ENCODE peak calls at places on chromosomes 5 and 9, in seven cellular contexts. One of them, this sample, is unnamed.

GRCh38 chr5:178288373-178289368 is 56.1 kb upstream of the PHYKPL start:
- DNase-seq in HCEC 1CT: no peak
- DNase-seq in stimulated activated naive B cell treated with anti-CD40 and anti-IgM and Interleukin-4, amounts not matched to agents 10 μg/mL and 1 μg/mL and 100 μg/mL, for 72 hours: no peak
- DNase-seq in posterior cingulate gyrus: peak; percentile 14
- DNase-seq in 8988T: no peak
- DNase-seq in GM23248: peak; percentile 21
- DNase-seq in A172: no peak
- DNase-seq in this sample: no peak

GRCh38 chr9:76687861-76688374 is 76.3 kb upstream of the PCA3 start:
- DNase-seq in posterior cingulate gyrus: no peak
- DNase-seq in 8988T: no peak
- DNase-seq in A172: peak; percentile 82
- DNase-seq in stimulated activated naive B cell treated with anti-CD40 and anti-IgM and Interleukin-4, amounts not matched to agents 10 μg/mL and 1 μg/mL and 100 μg/mL, for 72 hours: no peak
- DNase-seq in GM23248: peak; percentile 95
- DNase-seq in HCEC 1CT: peak; percentile 84
- DNase-seq in this sample: peak; percentile 64

GRCh38 chr5:33212439-33212838 is 228.3 kb upstream of the TARS1 start:
- DNase-seq in posterior cingulate gyrus: no peak
- DNase-seq in stimulated activated naive B cell treated with anti-CD40 and anti-IgM and Interleukin-4, amounts not matched to agents 10 μg/mL and 1 μg/mL and 100 μg/mL, for 72 hours: no peak
- DNase-seq in HCEC 1CT: no peak
- DNase-seq in 8988T: no peak
- DNase-seq in GM23248: no peak
- DNase-seq in A172: no peak
- DNase-seq in this sample: no peak

GRCh38 chr5:14445581-14446290 is 135.9 kb upstream of the OTULINL start:
- DNase-seq in posterior cingulate gyrus: no peak
- DNase-seq in 8988T: no peak
- DNase-seq in stimulated activated naive B cell treated with anti-CD40 and anti-IgM and Interleukin-4, amounts not matched to agents 10 μg/mL and 1 μg/mL and 100 μg/mL, for 72 hours: no peak
- DNase-seq in HCEC 1CT: no peak
- DNase-seq in GM23248: peak; percentile 74
- DNase-seq in A172: peak; percentile 88
- DNase-seq in this sample: no peak

GRCh38 chr9:128203842-128204551 is 818 bp downstream of the DNM1 start:
- DNase-seq in posterior cingulate gyrus: no peak
- DNase-seq in A172: peak; percentile 73
- DNase-seq in HCEC 1CT: no peak
- DNase-seq in GM23248: peak; percentile 71
- DNase-seq in 8988T: peak; percentile 69
- DNase-seq in stimulated activated naive B cell treated with anti-CD40 and anti-IgM and Interleukin-4, amounts not matched to agents 10 μg/mL and 1 μg/mL and 100 μg/mL, for 72 hours: no peak
- DNase-seq in this sample: no peak

GRCh38 chr9:83280790-83281189 is 217.8 kb upstream of the RASEF start:
- DNase-seq in posterior cingulate gyrus: no peak
- DNase-seq in HCEC 1CT: no peak
- DNase-seq in GM23248: no peak
- DNase-seq in stimulated activated naive B cell treated with anti-CD40 and anti-IgM and Interleukin-4, amounts not matched to agents 10 μg/mL and 1 μg/mL and 100 μg/mL, for 72 hours: no peak
- DNase-seq in A172: no peak
- DNase-seq in 8988T: no peak
- DNase-seq in this sample: no peak

GRCh38 chr9:38724749-38725148 is 4.8 kb upstream of the FAM240B start:
- DNase-seq in A172: no peak
- DNase-seq in stimulated activated naive B cell treated with anti-CD40 and anti-IgM and Interleukin-4, amounts not matched to agents 10 μg/mL and 1 μg/mL and 100 μg/mL, for 72 hours: no peak
- DNase-seq in 8988T: no peak
- DNase-seq in GM23248: no peak
- DNase-seq in posterior cingulate gyrus: no peak
- DNase-seq in HCEC 1CT: no peak
- DNase-seq in this sample: no peak

GRCh38 chr5:164057121-164057520 is 551.7 kb downstream of the MAT2B start:
- DNase-seq in 8988T: no peak
- DNase-seq in HCEC 1CT: no peak
- DNase-seq in A172: no peak
- DNase-seq in stimulated activated naive B cell treated with anti-CD40 and anti-IgM and Interleukin-4, amounts not matched to agents 10 μg/mL and 1 μg/mL and 100 μg/mL, for 72 hours: no peak
- DNase-seq in posterior cingulate gyrus: no peak
- DNase-seq in GM23248: no peak
- DNase-seq in this sample: no peak

GRCh38 chr9:103802068-103802467 is 292.0 kb upstream of the SMC2 start:
- DNase-seq in GM23248: no peak
- DNase-seq in posterior cingulate gyrus: no peak
- DNase-seq in stimulated activated naive B cell treated with anti-CD40 and anti-IgM and Interleukin-4, amounts not matched to agents 10 μg/mL and 1 μg/mL and 100 μg/mL, for 72 hours: no peak
- DNase-seq in 8988T: no peak
- DNase-seq in HCEC 1CT: peak; percentile 62
- DNase-seq in A172: no peak
- DNase-seq in this sample: no peak

GRCh38 chr5:160769264-160769663 is 82.7 kb downstream of the ATP10B start:
- DNase-seq in HCEC 1CT: no peak
- DNase-seq in 8988T: no peak
- DNase-seq in GM23248: no peak
- DNase-seq in A172: no peak
- DNase-seq in stimulated activated naive B cell treated with anti-CD40 and anti-IgM and Interleukin-4, amounts not matched to agents 10 μg/mL and 1 μg/mL and 100 μg/mL, for 72 hours: no peak
- DNase-seq in posterior cingulate gyrus: no peak
- DNase-seq in this sample: no peak

GRCh38 chr9:136309101-136309801 is 5.4 kb upstream of the CCDC187 start:
- DNase-seq in GM23248: no peak
- DNase-seq in A172: no peak
- DNase-seq in HCEC 1CT: no peak
- DNase-seq in posterior cingulate gyrus: no peak
- DNase-seq in 8988T: no peak
- DNase-seq in stimulated activated naive B cell treated with anti-CD40 and anti-IgM and Interleukin-4, amounts not matched to agents 10 μg/mL and 1 μg/mL and 100 μg/mL, for 72 hours: peak; percentile 44
- DNase-seq in this sample: no peak

GRCh38 chr5:32760091-32760509 is 49.0 kb downstream of the NPR3 start:
- DNase-seq in 8988T: no peak
- DNase-seq in HCEC 1CT: peak; percentile 94
- DNase-seq in stimulated activated naive B cell treated with anti-CD40 and anti-IgM and Interleukin-4, amounts not matched to agents 10 μg/mL and 1 μg/mL and 100 μg/mL, for 72 hours: no peak
- DNase-seq in posterior cingulate gyrus: no peak
- DNase-seq in GM23248: peak; percentile 93
- DNase-seq in A172: peak; percentile 62
- DNase-seq in this sample: no peak

GRCh38 chr9:138119202-138120027 is 241.8 kb downstream of the CACNA1B start:
- DNase-seq in A172: no peak
- DNase-seq in stimulated activated naive B cell treated with anti-CD40 and anti-IgM and Interleukin-4, amounts not matched to agents 10 μg/mL and 1 μg/mL and 100 μg/mL, for 72 hours: no peak
- DNase-seq in GM23248: no peak
- DNase-seq in posterior cingulate gyrus: no peak
- DNase-seq in HCEC 1CT: no peak
- DNase-seq in 8988T: no peak
- DNase-seq in this sample: no peak

GRCh38 chr9:20997503-20998076 is 33.9 kb downstream of the HACD4 start:
- DNase-seq in A172: no peak
- DNase-seq in stimulated activated naive B cell treated with anti-CD40 and anti-IgM and Interleukin-4, amounts not matched to agents 10 μg/mL and 1 μg/mL and 100 μg/mL, for 72 hours: no peak
- DNase-seq in posterior cingulate gyrus: no peak
- DNase-seq in HCEC 1CT: no peak
- DNase-seq in 8988T: no peak
- DNase-seq in GM23248: no peak
- DNase-seq in this sample: no peak

This sample was measured in immature natural killer cell.